ENCODE peak calls at places on chromosomes 11 and 22, in nine cellular contexts. G is RWPE1, Q is omental fat pad, J is PC-3, B is K562, S is nephron progenitor cell, C is neural crest cell, F is coronary artery, W is endodermal cell. U is an unnamed sample.

GRCh38 chr11:114433376-114433775 is 5.9 kb upstream of the REXO2 start:
- DNase-seq in G (no peak), Q (no peak), J (no peak), B (no peak), S (no peak), C (no peak), F (no peak), W (no peak), U (no peak)

GRCh38 chr22:43014062-43014875 is 680 bp downstream of the PACSIN2 start:
- DNase-seq in G (peak), Q (no peak), J (peak), B (peak), S (peak), C (peak), F (no peak), W (peak), U (no peak)

GRCh38 chr11:68179847-68180246 is 33.2 kb downstream of the KMT5B start:
- DNase-seq in G (no peak), Q (no peak), J (no peak), B (no peak), S (no peak), C (no peak), F (no peak), W (no peak), U (no peak)

GRCh38 chr22:41826001-41826400 is 6.9 kb upstream of the SREBF2 start:
- DNase-seq in G (no peak), Q (no peak), J (no peak), B (no peak), S (no peak), C (no peak), F (no peak), W (no peak), U (no peak)

GRCh38 chr22:37427128-37427710 is at the start of gene ELFN2:
- DNase-seq in G (peak), Q (no peak), J (peak), B (no peak), S (peak), C (no peak), F (no peak), W (peak), U (no peak)

GRCh38 chr22:29054251-29054767 is 7.3 kb downstream of the C22orf31 start:
- DNase-seq in G (no peak), Q (no peak), J (no peak), B (no peak), S (no peak), C (no peak), F (no peak), W (no peak), U (no peak)

GRCh38 chr11:3947084-3947483 is 91.6 kb downstream of the STIM1 start:
- DNase-seq in G (no peak), Q (no peak), J (no peak), B (no peak), S (no peak), C (no peak), F (no peak), W (no peak), U (no peak)

GRCh38 chr11:107713009-107713408 is 1.2 kb upstream of the SLN start:
- DNase-seq in G (no peak), Q (no peak), J (no peak), B (no peak), S (no peak), C (no peak), F (no peak), W (no peak), U (no peak)

GRCh38 chr11:117144477-117145392 is 648 bp downstream of the PAFAH1B2 start:
- DNase-seq in G (peak), Q (no peak), J (peak), B (peak), S (peak), C (peak), F (peak), W (peak), U (peak)

GRCh38 chr11:36088234-36088975 is 144.5 kb downstream of the LDLRAD3 start:
- DNase-seq in G (no peak), Q (no peak), J (no peak), B (no peak), S (no peak), C (no peak), F (no peak), W (peak), U (no peak)

GRCh38 chr22:48369789-48370507 is 1457.7 kb downstream of the BRD1 start:
- DNase-seq in G (no peak), Q (no peak), J (no peak), B (no peak), S (no peak), C (no peak), F (peak), W (peak), U (no peak)

GRCh38 chr11:70556884-70557741 is 158.8 kb downstream of the CTTN start:
- DNase-seq in G (no peak), Q (no peak), J (peak), B (no peak), S (no peak), C (no peak), F (no peak), W (no peak), U (no peak)

GRCh38 chr22:33470456-33470855 is 412.3 kb upstream of the SYN3 start:
- DNase-seq in G (no peak), Q (no peak), J (no peak), B (no peak), S (no peak), C (no peak), F (no peak), W (no peak), U (no peak)

GRCh38 chr11:75073459-75074190 is 23.1 kb downstream of the OR2AT4 start:
- DNase-seq in G (no peak), Q (no peak), J (no peak), B (no peak), S (no peak), C (no peak), F (no peak), W (peak), U (no peak)

GRCh38 chr22:26565889-26566288 is 24.0 kb downstream of the TPST2 start:
- DNase-seq in G (no peak), Q (no peak), J (no peak), B (no peak), S (no peak), C (no peak), F (no peak), W (no peak), U (no peak)

GRCh38 chr11:87443707-87444106 is 406.0 kb downstream of the TMEM135 start:
- DNase-seq in G (no peak), Q (no peak), J (no peak), B (no peak), S (no peak), C (no peak), F (no peak), W (no peak), U (no peak)

GRCh38 chr11:13076961-13077360 is 67.8 kb downstream of the RASSF10 start:
- DNase-seq in G (peak), Q (no peak), J (peak), B (no peak), S (no peak), C (no peak), F (no peak), W (no peak), U (no peak)

GRCh38 chr22:32474635-32475427 is at the start of gene FBXO7:
- DNase-seq in G (peak), Q (peak), J (peak), B (peak), S (peak), C (peak), F (peak), W (peak), U (peak)

GRCh38 chr11:66291706-66292542 is at the start of gene TMEM151A:
- DNase-seq in G (no peak), Q (no peak), J (no peak), B (no peak), S (peak), C (no peak), F (no peak), W (peak), U (no peak)

GRCh38 chr11:60950933-60951610 is 904 bp downstream of the SLC15A3 start:
- DNase-seq in G (no peak), Q (no peak), J (no peak), B (no peak), S (peak), C (no peak), F (no peak), W (peak), U (no peak)

GRCh38 chr22:25745341-25746011 is 3.5 kb downstream of the MYO18B start:
- DNase-seq in G (no peak), Q (no peak), J (no peak), B (no peak), S (no peak), C (no peak), F (no peak), W (no peak), U (no peak)

GRCh38 chr11:69156673-69157155 is 979 bp downstream of the SMIM38 start:
- DNase-seq in G (no peak), Q (no peak), J (no peak), B (no peak), S (no peak), C (peak), F (no peak), W (no peak), U (no peak)

GRCh38 chr11:36109850-36110606 is 166.2 kb downstream of the LDLRAD3 start:
- DNase-seq in G (no peak), Q (no peak), J (no peak), B (no peak), S (no peak), C (no peak), F (no peak), W (peak), U (no peak)

GRCh38 chr11:72084960-72085359 is 4.3 kb downstream of the LRRC51 start:
- DNase-seq in G (no peak), Q (no peak), J (no peak), B (no peak), S (no peak), C (no peak), F (no peak), W (no peak), U (no peak)

GRCh38 chr11:134086376-134086775 is 17.5 kb downstream of the JAM3 start:
- DNase-seq in G (no peak), Q (no peak), J (no peak), B (no peak), S (no peak), C (no peak), F (no peak), W (no peak), U (no peak)

GRCh38 chr11:126231725-126232459 is 20.3 kb downstream of the FAM118B start:
- DNase-seq in G (no peak), Q (no peak), J (peak), B (no peak), S (no peak), C (no peak), F (no peak), W (no peak), U (no peak)

GRCh38 chr11:64358907-64359711 is at the start of gene RPS6KA4:
- DNase-seq in G (peak), Q (no peak), J (peak), B (peak), S (peak), C (no peak), F (peak), W (peak), U (no peak)

GRCh38 chr11:74019860-74020259 is 11.0 kb upstream of the UCP3 start:
- DNase-seq in G (no peak), Q (no peak), J (no peak), B (no peak), S (no peak), C (no peak), F (peak), W (no peak), U (no peak)

GRCh38 chr22:29331213-29331612 is 15.7 kb upstream of the RASL10A start:
- DNase-seq in G (no peak), Q (no peak), J (no peak), B (no peak), S (no peak), C (no peak), F (no peak), W (no peak), U (no peak)

GRCh38 chr22:25564320-25564978 is at the start of gene GRK3:
- DNase-seq in G (peak), Q (peak), J (no peak), B (peak), S (peak), C (peak), F (peak), W (peak), U (peak)

DNA sequence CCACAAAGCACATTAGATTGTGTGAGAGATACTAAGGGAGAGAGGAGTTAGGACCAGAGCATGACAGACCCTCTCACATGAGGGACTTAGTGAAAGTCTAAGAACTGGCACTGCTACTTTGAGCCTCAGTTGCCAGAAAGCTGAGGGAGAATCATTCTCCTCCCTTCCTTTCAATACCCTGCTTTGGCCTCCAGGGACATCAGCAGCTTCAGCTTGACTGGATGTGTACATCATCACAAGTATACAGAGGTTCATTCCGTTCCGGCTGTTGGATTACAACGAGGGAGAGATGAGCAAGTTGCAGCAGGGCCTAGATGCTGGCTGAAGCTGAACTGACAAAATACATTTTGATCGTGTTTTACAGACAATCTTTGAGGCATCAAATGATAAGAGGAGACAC is 15.7 kb upstream of the ANO5 start:
- DNase-seq in G (no peak), Q (no peak), J (no peak), B (no peak), S (no peak), C (no peak), F (no peak), W (no peak), U (no peak)
- TF ChIP-seq CTCF in G (no peak), Q (no peak), J (no peak), B (no peak), S (no peak), C (peak), F (no peak), W (peak), U (peak)

GRCh38 chr22:39959640-39960447 is at the start of gene TMA7B:
- DNase-seq in G (peak), Q (no peak), J (peak), B (peak), S (peak), C (no peak), F (no peak), W (peak), U (peak)
- TF ChIP-seq CTCF in G (no peak), Q (no peak), J (peak), B (peak), S (peak), C (peak), F (no peak), W (peak), U (peak)

DNA sequence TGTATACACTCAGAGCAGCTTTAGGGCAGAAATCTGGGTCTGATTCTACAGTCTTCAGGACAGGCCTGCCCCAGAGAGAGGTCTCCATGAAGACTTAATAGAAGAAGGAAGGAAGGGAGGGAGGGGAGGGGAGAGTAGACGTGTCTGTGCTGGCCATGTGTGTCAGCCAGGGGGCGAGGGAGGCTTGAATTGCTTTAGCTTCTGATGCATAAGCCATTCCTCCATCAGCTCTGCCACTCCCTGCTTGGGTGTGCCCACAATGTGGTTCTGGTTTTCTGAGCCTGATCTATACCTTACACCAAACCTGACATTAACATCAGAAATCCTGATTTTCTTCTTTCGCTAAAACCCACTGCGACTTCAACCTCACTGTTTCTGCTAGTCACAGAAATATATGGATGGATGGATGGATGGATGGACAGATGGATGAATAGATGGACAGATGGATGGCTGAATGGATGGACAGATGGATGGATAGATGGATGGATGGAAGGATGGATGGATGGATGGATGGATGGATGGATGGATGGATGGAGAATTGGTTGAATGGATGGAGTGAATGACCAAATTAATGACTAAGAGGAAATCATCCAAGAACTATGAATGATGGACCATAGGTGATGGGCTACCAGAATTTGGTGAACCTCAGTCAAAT is 56.5 kb upstream of the PRDM11 start:
- DNase-seq in G (peak), Q (no peak), J (peak), B (no peak), S (no peak), C (no peak), F (peak), W (peak), U (no peak)
- TF ChIP-seq CTCF in G (no peak), Q (no peak), J (peak), B (peak), S (no peak), C (peak), F (no peak), W (peak), U (no peak)

GRCh38 chr22:23899042-23899745 is 5.0 kb downstream of the MIF start:
- DNase-seq in G (no peak), Q (no peak), J (no peak), B (no peak), S (no peak), C (no peak), F (no peak), W (no peak), U (no peak)
- TF ChIP-seq CTCF in G (no peak), Q (no peak), J (no peak), B (no peak), S (no peak), C (no peak), F (no peak), W (no peak), U (no peak)

GRCh38 chr11:1561266-1561665 is 10.8 kb downstream of the DUSP8 start:
- DNase-seq in G (no peak), Q (no peak), J (no peak), B (no peak), S (no peak), C (no peak), F (no peak), W (no peak), U (peak)

GRCh38 chr11:1560011-1560579 is 12.0 kb downstream of the DUSP8 start:
- DNase-seq in G (no peak), Q (no peak), J (no peak), B (no peak), S (no peak), C (no peak), F (no peak), W (no peak), U (no peak)

GRCh38 chr11:1559103-1559951 is 12.7 kb downstream of the DUSP8 start:
- DNase-seq in G (peak), Q (peak), J (peak), B (no peak), S (no peak), C (no peak), F (peak), W (peak), U (no peak)

GRCh38 chr11:1561955-1562354 is 10.1 kb downstream of the DUSP8 start:
- DNase-seq in G (no peak), Q (no peak), J (no peak), B (no peak), S (no peak), C (no peak), F (no peak), W (no peak), U (no peak)

GRCh38 chr11:1560618-1561251 is 11.3 kb downstream of the DUSP8 start:
- DNase-seq in G (no peak), Q (no peak), J (no peak), B (no peak), S (no peak), C (no peak), F (no peak), W (no peak), U (no peak)
- TF ChIP-seq CTCF in G (no peak), Q (no peak), J (no peak), B (peak), S (no peak), C (no peak), F (no peak), W (no peak), U (no peak)

GRCh38 chr11:43986327-43986726 is 43.9 kb downstream of the C11orf96 start:
- DNase-seq in G (no peak), Q (no peak), J (no peak), B (no peak), S (no peak), C (no peak), F (peak), W (no peak), U (no peak)

GRCh38 chr11:43989162-43989961 is 46.9 kb downstream of the C11orf96 start:
- DNase-seq in G (no peak), Q (no peak), J (no peak), B (no peak), S (peak), C (peak), F (peak), W (peak), U (no peak)

GRCh38 chr11:43987384-43988039 is 45.1 kb downstream of the C11orf96 start:
- DNase-seq in G (no peak), Q (peak), J (peak), B (no peak), S (peak), C (no peak), F (peak), W (no peak), U (no peak)

GRCh38 chr11:43986881-43987280 is 44.4 kb downstream of the C11orf96 start:
- DNase-seq in G (no peak), Q (no peak), J (no peak), B (no peak), S (no peak), C (no peak), F (no peak), W (no peak), U (no peak)

GRCh38 chr11:43988040-43988793 is 45.8 kb downstream of the C11orf96 start:
- DNase-seq in G (no peak), Q (no peak), J (peak), B (peak), S (no peak), C (no peak), F (peak), W (no peak), U (no peak)
- TF ChIP-seq CTCF in G (no peak), Q (no peak), J (peak), B (peak), S (no peak), C (no peak), F (no peak), W (peak), U (no peak)